ENCODE peak calls at places on chromosomes 1 and 21, in five cellular contexts. E, C, Z, H and N are unnamed samples.

GRCh38 chr1:3746784-3747521 is 5.3 kb upstream of the CCDC27 start:
- DNase-seq in E (peak; percentile 77), C (peak; percentile 88), Z (peak; percentile 94), H (peak; percentile 93), N (peak; percentile 60)

GRCh38 chr1:65069186-65069585 is 78.8 kb upstream of the AK4 start:
- DNase-seq in E (no peak), C (peak; percentile 47), Z (peak; percentile 25), H (peak; percentile 14), N (no peak)

GRCh38 chr1:21913763-21914162 is 23.3 kb downstream of the HSPG2 start:
- DNase-seq in E (no peak), C (no peak), Z (peak; percentile 7), H (no peak), N (no peak)

GRCh38 chr1:42822833-42823392 is 5.7 kb upstream of the SVBP start:
- DNase-seq in E (peak; percentile 70), C (no peak), Z (no peak), H (no peak), N (no peak)

GRCh38 chr1:187691439-187691838 is 862.7 kb downstream of the PLA2G4A start:
- DNase-seq in E (peak; percentile 70), C (no peak), Z (no peak), H (no peak), N (no peak)

GRCh38 chr1:92483442-92484170 is 3.1 kb downstream of the GFI1 start:
- DNase-seq in E (no peak), C (peak; percentile 61), Z (peak; percentile 77), H (peak; percentile 35), N (no peak)

GRCh38 chr1:54125671-54126070 is 27.1 kb downstream of the CDCP2 start:
- DNase-seq in E (peak; percentile 40), C (no peak), Z (no peak), H (no peak), N (no peak)

GRCh38 chr1:71414229-71414628 is 333.4 kb upstream of the ZRANB2 start:
- DNase-seq in E (peak; percentile 29), C (no peak), Z (no peak), H (no peak), N (no peak)

GRCh38 chr1:68293122-68293521 is 60.8 kb upstream of the WLS start:
- DNase-seq in E (peak; percentile 41), C (no peak), Z (no peak), H (no peak), N (no peak)

GRCh38 chr1:193325771-193326170 is 139.4 kb upstream of the B3GALT2 start:
- DNase-seq in E (no peak), C (no peak), Z (no peak), H (no peak), N (no peak)

GRCh38 chr1:245067257-245067656 is 87.5 kb upstream of the KIF26B start:
- DNase-seq in E (peak; percentile 29), C (no peak), Z (no peak), H (no peak), N (no peak)

GRCh38 chr1:236524142-236524891 is 535 bp downstream of the LGALS8 start:
- DNase-seq in E (peak; percentile 91), C (peak; percentile 19), Z (peak; percentile 60), H (peak; percentile 79), N (peak; percentile 48)

GRCh38 chr21:42456457-42456856 is 39.6 kb downstream of the RSPH1 start:
- DNase-seq in E (no peak), C (no peak), Z (peak; percentile 58), H (no peak), N (no peak)

GRCh38 chr1:166170075-166170474 is 3.3 kb upstream of the FAM78B start:
- DNase-seq in E (no peak), C (no peak), Z (peak; percentile 9), H (no peak), N (no peak)

GRCh38 chr1:197320991-197321531 is 53.0 kb downstream of the CRB1 start:
- DNase-seq in E (peak; percentile 91), C (no peak), Z (no peak), H (no peak), N (no peak)

GRCh38 chr1:48693674-48694347 is 82.9 kb downstream of the BEND5 start:
- DNase-seq in E (no peak), C (no peak), Z (no peak), H (no peak), N (no peak)

GRCh38 chr1:64766385-64766784 is 21.5 kb downstream of the RAVER2 start:
- DNase-seq in E (no peak), C (no peak), Z (no peak), H (no peak), N (no peak)

GRCh38 chr1:22489278-22489677 is 37.6 kb downstream of the ZBTB40 start:
- DNase-seq in E (no peak), C (no peak), Z (no peak), H (no peak), N (no peak)

GRCh38 chr1:116708255-116708900 is 40.8 kb upstream of the IGSF3 start:
- DNase-seq in E (no peak), C (no peak), Z (no peak), H (no peak), N (no peak)

GRCh38 chr1:88061106-88061829 is 622.8 kb upstream of the PKN2 start:
- DNase-seq in E (peak; percentile 79), C (no peak), Z (peak; percentile 11), H (peak; percentile 42), N (no peak)

GRCh38 chr1:59214764-59215208 is 82.1 kb upstream of the FGGY start:
- DNase-seq in E (no peak), C (no peak), Z (no peak), H (no peak), N (no peak)

GRCh38 chr1:66177483-66177882 is 356.5 kb upstream of the SGIP1 start:
- DNase-seq in E (no peak), C (no peak), Z (no peak), H (no peak), N (no peak)

GRCh38 chr1:204074274-204075115 is 1.6 kb downstream of the SOX13 start:
- DNase-seq in E (peak; percentile 88), C (no peak), Z (peak; percentile 13), H (no peak), N (no peak)

GRCh38 chr1:211697356-211697755 is 21.9 kb upstream of the NEK2 start:
- DNase-seq in E (no peak), C (no peak), Z (no peak), H (peak; percentile 68), N (no peak)

GRCh38 chr1:74425669-74426068 is 86.7 kb downstream of the LRRC53 start:
- DNase-seq in E (no peak), C (no peak), Z (no peak), H (no peak), N (no peak)

GRCh38 chr1:223199094-223199647 is 56.1 kb upstream of the TLR5 start:
- DNase-seq in E (no peak), C (no peak), Z (no peak), H (no peak), N (no peak)